ENCODE peak calls at places on chromosomes 1 and 21, in four cellular contexts. G is IMR-90, Y is H9, Z is H1. N is an unnamed sample.

GRCh38 chr1:154557939-154558609 is 388 bp downstream of the UBE2Q1 start:
- DNase-seq in G (peak; percentile 18), Z (peak; percentile 50), Y (no peak), N (peak; percentile 43)

GRCh38 chr1:244002721-244003120 is 48.4 kb upstream of the ZBTB18 start:
- DNase-seq in Z (no peak), Y (no peak), G (no peak), N (no peak)

GRCh38 chr1:32249831-32250525 is 1.1 kb upstream of the LCK start:
- DNase-seq in Y (no peak), Z (no peak), G (peak; percentile 46), N (no peak)

GRCh38 chr1:30807318-30808066 is 49.9 kb upstream of the LAPTM5 start:
- DNase-seq in Z (no peak), Y (no peak), G (no peak), N (no peak)

GRCh38 chr1:23477359-23478144 is 6.4 kb downstream of the ASAP3 start:
- DNase-seq in Y (no peak), Z (no peak), G (no peak), N (no peak)

GRCh38 chr1:24149854-24150227 is 6.9 kb upstream of the IL22RA1 start:
- DNase-seq in Z (no peak), G (peak; percentile 69), Y (no peak), N (no peak)

GRCh38 chr21:39687069-39687468 is 57.9 kb upstream of the IGSF5 start:
- DNase-seq in Y (no peak), Z (no peak), G (no peak), N (no peak)

GRCh38 chr1:32448773-32449456 is 16.0 kb upstream of the ZBTB8B start:
- DNase-seq in G (no peak), Y (peak; percentile 67), Z (peak; percentile 78), N (peak; percentile 83)

GRCh38 chr1:7223334-7224080 is 438.3 kb downstream of the CAMTA1 start:
- DNase-seq in Z (no peak), Y (no peak), G (peak; percentile 97), N (no peak)

GRCh38 chr21:22125581-22125980 is 1127.4 kb downstream of the NCAM2 start:
- DNase-seq in G (no peak), Z (no peak), Y (no peak), N (no peak)

GRCh38 chr1:187038789-187039188 is 210.0 kb downstream of the PLA2G4A start:
- DNase-seq in Z (no peak), G (peak; percentile 61), Y (no peak), N (no peak)

GRCh38 chr1:55146781-55147180 is 68.4 kb downstream of the USP24 start:
- DNase-seq in G (no peak), Z (no peak), Y (no peak), N (no peak)

GRCh38 chr1:178086294-178087255 is 7.3 kb upstream of the RASAL2 start:
- DNase-seq in Y (no peak), Z (no peak), G (peak; percentile 75), N (no peak)

GRCh38 chr1:59605761-59606160 is 209.0 kb upstream of the HOOK1 start:
- DNase-seq in Y (no peak), G (peak; percentile 78), Z (no peak), N (no peak)

GRCh38 chr1:170238704-170239391 is 93.1 kb downstream of the NTMT2 start:
- DNase-seq in Z (no peak), Y (no peak), G (no peak), N (no peak)

DNA sequence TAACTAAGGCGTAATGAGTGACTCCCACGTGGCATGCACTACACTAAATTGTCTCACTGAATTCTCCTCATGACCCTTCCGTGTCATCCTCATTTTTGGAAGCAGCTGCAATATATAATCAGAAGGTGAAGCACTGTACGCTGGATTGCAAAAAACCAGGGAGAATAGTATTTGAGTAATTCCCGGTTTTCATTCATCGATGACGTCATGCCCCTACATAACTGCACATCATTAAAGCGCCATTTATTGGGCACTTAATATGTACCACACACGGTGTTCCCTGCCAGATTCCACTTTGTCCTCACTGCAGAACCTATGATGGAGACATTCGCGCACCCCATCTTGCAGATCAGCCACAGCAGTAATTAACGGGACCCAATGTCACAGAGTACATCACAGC is 41.0 kb downstream of the DHRS3 start:
- DNase-seq in Z (no peak), G (no peak), Y (no peak), N (no peak)
- H4K5ac ChIP-seq in Z (no peak overlapping the region), G (no peak overlapping the region), Y (no peak overlapping the region), N (no peak overlapping the region)

GRCh38 chr1:10599194-10599861 is 124.6 kb downstream of the PEX14 start:
- DNase-seq in Z (peak; percentile 36), G (peak; percentile 90), Y (no peak), N (no peak)
- H2BK5ac ChIP-seq in Z (no peak overlapping the region), G (peak overlapping the region; percentile 89), Y (no peak overlapping the region), N (no peak overlapping the region)

GRCh38 chr1:173171152-173171551 is 36.0 kb downstream of the TNFSF4 start:
- DNase-seq in G (no peak), Y (no peak), Z (no peak), N (no peak)
- H4K5ac ChIP-seq in G (no peak overlapping the region), Y (no peak overlapping the region), Z (no peak overlapping the region), N (no peak overlapping the region)

GRCh38 chr1:93980320-93980744 is 71.1 kb upstream of the GCLM start:
- DNase-seq in Z (peak; percentile 58), Y (peak; percentile 72), G (no peak), N (peak; percentile 77)
- H2BK5ac ChIP-seq in Z (no peak overlapping the region), Y (no peak overlapping the region), G (peak overlapping the region; percentile 56), N (no peak overlapping the region)

GRCh38 chr1:235331391-235331790 is 3.0 kb downstream of the GGPS1 start:
- DNase-seq in G (no peak), Y (no peak), Z (no peak), N (no peak)
- H4K5ac ChIP-seq in G (no peak overlapping the region), Y (no peak overlapping the region), Z (no peak overlapping the region), N (no peak overlapping the region)

GRCh38 chr21:34941162-34941561 is 107.9 kb downstream of the RUNX1 start:
- DNase-seq in Y (no peak), G (no peak), Z (no peak), N (peak; percentile 46)
- H2BK5ac ChIP-seq in Y (no peak overlapping the region), G (no peak overlapping the region), Z (no peak overlapping the region), N (no peak overlapping the region)

N was measured in mesendoderm.